ENCODE peak calls at places on chromosomes 2 and 18, in ten cellular contexts. H is right cardiac atrium; W is foreskin fibroblast; P is A549; X is WERI-Rb-1; M is GM23248; A is GM12865; K is CD4-positive, CD25-positive, alpha-beta regulatory T cell; B is colonic mucosa; L is fibroblast of mammary gland. U is an unnamed sample.
A peak's percentile ranks its signal among the peaks of the same experiment; 100 is the strongest.

GRCh38 chr2:150916434-150916833 is 345.2 kb downstream of the RBM43 start:
- DNase-seq in M (no peak), W (no peak), B (no peak), A (no peak), H (no peak), P (no peak), X (no peak), L (no peak), K (no peak), U (no peak)

GRCh38 chr18:43720036-43720435 is 442.7 kb upstream of the SYT4 start:
- DNase-seq in L (no peak), A (no peak), M (no peak), K (no peak), X (no peak), B (no peak), H (no peak), W (peak; percentile 23), P (no peak), U (no peak)

GRCh38 chr2:128260239-128261138 is 58.2 kb downstream of the HS6ST1 start:
- DNase-seq in M (peak; percentile 98), X (no peak), A (no peak), W (peak; percentile 81), H (peak; percentile 89), P (no peak), B (no peak), K (no peak), L (peak; percentile 88), U (peak; percentile 67)

GRCh38 chr2:173307287-173307686 is 47.4 kb upstream of the CDCA7 start:
- DNase-seq in M (no peak), K (no peak), B (no peak), A (peak; percentile 77), H (no peak), P (no peak), X (no peak), L (no peak), W (no peak), U (no peak)

GRCh38 chr18:45284174-45284573 is 331.1 kb upstream of the SLC14A2 start:
- DNase-seq in H (no peak), X (no peak), K (no peak), A (no peak), L (no peak), P (no peak), W (no peak), B (no peak), M (no peak), U (no peak)

GRCh38 chr2:231182500-231182899 is 15.9 kb upstream of the ARMC9 start:
- DNase-seq in A (no peak), B (no peak), X (no peak), M (no peak), W (no peak), L (no peak), P (peak; percentile 19), H (no peak), K (no peak), U (no peak)

GRCh38 chr18:6327895-6328623 is 86.7 kb downstream of the L3MBTL4 start:
- DNase-seq in L (no peak), M (no peak), X (no peak), H (no peak), K (no peak), P (no peak), B (no peak), A (no peak), W (no peak), U (no peak)

GRCh38 chr2:240811346-240812300 is 8.4 kb downstream of the KIF1A start:
- DNase-seq in B (no peak), P (no peak), M (no peak), L (no peak), W (no peak), A (no peak), H (no peak), K (no peak), X (no peak), U (peak; percentile 45)

GRCh38 chr2:224819075-224819474 is 102.9 kb upstream of the CCDC195 start:
- DNase-seq in P (no peak), W (no peak), B (no peak), M (no peak), H (no peak), X (no peak), L (no peak), A (no peak), K (no peak), U (no peak)

GRCh38 chr2:224817676-224818075 is 101.5 kb upstream of the CCDC195 start:
- DNase-seq in H (no peak), L (no peak), P (no peak), W (no peak), A (no peak), M (no peak), K (no peak), B (no peak), X (no peak), U (no peak)

GRCh38 chr2:224816816-224817215 is 100.7 kb upstream of the CCDC195 start:
- DNase-seq in M (peak; percentile 79), X (no peak), B (no peak), P (peak; percentile 48), K (no peak), A (no peak), W (peak; percentile 50), H (no peak), L (peak; percentile 72), U (no peak)

DNA sequence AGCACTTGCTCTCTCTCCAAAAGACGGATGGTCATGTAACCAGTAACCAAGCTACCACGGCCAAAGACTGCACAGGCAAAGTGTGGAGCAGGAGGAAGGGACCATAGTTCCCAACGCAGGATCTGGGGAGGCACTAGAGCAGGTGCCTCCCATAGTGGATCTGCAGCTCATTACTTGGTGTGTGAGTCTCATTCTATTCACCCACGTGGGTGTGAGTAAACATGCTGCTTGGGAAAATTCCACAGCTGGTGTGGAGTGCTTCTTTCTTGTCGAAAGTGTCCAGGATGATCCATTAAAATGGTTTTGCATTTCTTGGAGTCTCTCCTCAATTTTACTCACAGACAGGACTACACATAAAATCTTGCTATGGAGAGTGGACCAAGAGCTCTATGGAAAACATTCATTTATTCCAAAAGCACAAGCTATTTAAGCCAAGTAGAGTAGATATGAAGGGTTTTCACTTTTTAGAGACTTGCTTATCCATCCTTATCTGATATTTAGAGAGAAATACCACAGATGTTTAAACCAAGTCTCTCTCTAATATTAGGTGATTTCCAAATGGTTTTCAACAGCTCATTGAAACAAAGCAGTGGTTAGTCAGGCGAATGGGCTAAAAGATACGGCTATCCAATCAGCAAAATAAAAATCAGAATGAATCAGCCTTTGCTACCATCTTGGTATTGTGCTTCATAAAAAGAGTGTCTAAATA is 104.3 kb upstream of the CCDC195 start:
- DNase-seq in L (peak; percentile 17), W (no peak), B (no peak), P (no peak), A (no peak), H (no peak), K (no peak), M (peak; percentile 29), X (no peak), U (no peak)
- H3K4me3 ChIP-seq in L (no peak overlapping the region), W (no peak overlapping the region), B (no peak overlapping the region), P (no peak overlapping the region), A (no peak overlapping the region), H (no peak overlapping the region), K (no peak overlapping the region), M (no peak overlapping the region), X (no peak overlapping the region), U (no peak overlapping the region)

GRCh38 chr2:98455494-98455976 is 10.9 kb downstream of the INPP4A start:
- DNase-seq in W (no peak), L (peak; percentile 25), A (peak; percentile 72), X (no peak), P (no peak), B (no peak), K (no peak), M (peak; percentile 36), H (no peak), U (no peak)

GRCh38 chr2:98452396-98453027 is 7.9 kb downstream of the INPP4A start:
- DNase-seq in K (no peak), H (no peak), X (no peak), B (no peak), W (no peak), P (no peak), L (no peak), A (no peak), M (no peak), U (no peak)

GRCh38 chr2:98454500-98455235 is 10.0 kb downstream of the INPP4A start:
- DNase-seq in H (no peak), A (peak; percentile 81), P (no peak), M (peak; percentile 30), K (no peak), X (no peak), L (peak; percentile 66), B (no peak), W (no peak), U (no peak)

GRCh38 chr2:98454073-98454472 is 9.4 kb downstream of the INPP4A start:
- DNase-seq in B (no peak), P (no peak), M (no peak), K (no peak), L (no peak), X (no peak), H (no peak), A (no peak), W (no peak), U (no peak)

DNA sequence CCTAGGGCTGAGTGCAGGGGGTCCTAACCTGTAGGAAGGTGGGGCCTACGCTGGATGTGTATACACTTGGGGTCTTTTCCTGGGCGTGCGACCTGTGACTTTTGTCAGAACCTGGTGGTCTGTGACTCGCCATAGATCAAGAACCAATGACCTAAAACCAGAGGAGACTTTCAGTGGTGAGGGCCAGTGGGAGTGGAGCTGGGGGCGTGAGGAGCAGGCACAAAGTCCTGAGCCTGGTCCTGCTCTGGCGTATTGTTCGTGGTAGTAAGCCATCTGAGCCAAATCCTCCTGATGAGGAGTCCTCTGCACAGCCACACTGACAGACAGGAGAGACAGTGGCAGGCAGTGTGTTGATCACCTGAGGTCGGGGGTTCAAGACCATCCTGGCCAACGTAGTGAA is 8.9 kb downstream of the INPP4A start:
- DNase-seq in P (no peak), M (no peak), H (no peak), A (no peak), L (no peak), B (no peak), K (no peak), W (no peak), X (no peak), U (no peak)
- H3K4me3 ChIP-seq in P (no peak overlapping the region), M (no peak overlapping the region), H (no peak overlapping the region), A (no peak overlapping the region), L (no peak overlapping the region), B (no peak overlapping the region), K (peak overlapping the region; percentile 47), W (no peak overlapping the region), X (no peak overlapping the region), U (no peak overlapping the region)

GRCh38 chr18:35477497-35477896 is 20.3 kb downstream of the INO80C start:
- DNase-seq in K (no peak), M (no peak), X (no peak), L (no peak), A (no peak), P (no peak), W (no peak), B (no peak), H (no peak), U (no peak)
- H3K4me3 ChIP-seq in K (no peak overlapping the region), M (no peak overlapping the region), X (no peak overlapping the region), L (peak overlapping the region; percentile 51), A (no peak overlapping the region), P (peak overlapping the region; percentile 15), W (no peak overlapping the region), B (no peak overlapping the region), H (no peak overlapping the region), U (no peak overlapping the region)

GRCh38 chr2:3526871-3527270 is 7.5 kb upstream of the ADI1 start:
- DNase-seq in B (no peak), W (no peak), H (no peak), X (no peak), K (no peak), P (no peak), M (no peak), A (no peak), L (no peak), U (no peak)

GRCh38 chr2:3520591-3520990 is 1.3 kb upstream of the ADI1 start:
- DNase-seq in P (no peak), X (peak; percentile 7), B (no peak), K (no peak), M (no peak), L (no peak), A (no peak), W (no peak), H (no peak), U (no peak)

GRCh38 chr2:3519255-3520190 is at the start of gene ADI1:
- DNase-seq in L (peak; percentile 63), X (peak; percentile 94), M (peak; percentile 90), B (peak; percentile 89), A (peak; percentile 93), H (peak; percentile 96), K (peak; percentile 65), W (peak; percentile 74), P (peak; percentile 86), U (peak; percentile 87)

GRCh38 chr2:3522851-3523481 is 3.6 kb upstream of the ADI1 start:
- DNase-seq in H (peak; percentile 81), L (peak; percentile 55), B (no peak), M (peak; percentile 28), K (no peak), W (peak; percentile 24), P (no peak), X (peak; percentile 71), A (no peak), U (no peak)

DNA sequence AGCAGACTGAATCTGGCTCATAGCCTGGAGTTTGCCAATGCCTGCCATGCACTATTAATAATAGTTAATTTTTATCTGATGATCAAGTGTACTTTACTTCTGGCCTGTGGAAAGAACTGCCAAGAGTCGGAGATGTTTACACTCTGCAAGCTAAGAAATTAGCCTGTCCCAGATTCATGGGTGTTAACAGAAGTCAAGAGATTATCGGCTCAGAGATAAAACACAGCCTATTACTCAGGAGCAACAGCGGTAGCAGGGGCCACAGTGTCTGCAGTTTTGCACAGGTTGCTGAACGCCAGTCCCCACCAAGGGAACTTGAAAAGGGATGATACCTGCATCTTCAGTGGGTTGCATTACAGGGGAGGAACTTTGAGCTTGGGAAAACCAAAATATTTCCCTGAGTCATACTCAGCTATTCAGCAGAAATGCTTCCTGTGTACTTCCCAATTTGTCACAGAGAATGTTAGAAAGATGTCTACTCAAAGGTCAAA is 4.3 kb upstream of the ADI1 start:
- DNase-seq in W (peak; percentile 25), P (no peak), L (peak; percentile 39), K (no peak), A (no peak), M (peak; percentile 64), B (no peak), X (peak; percentile 80), H (no peak), U (no peak)
- H3K4me3 ChIP-seq in W (no peak overlapping the region), P (no peak overlapping the region), L (no peak overlapping the region), K (no peak overlapping the region), A (no peak overlapping the region), M (no peak overlapping the region), B (no peak overlapping the region), X (peak overlapping the region; percentile 32), H (no peak overlapping the region), U (no peak overlapping the region)

U was measured in tibial artery.